ENCODE peak calls at places on chromosomes 11 and 22, in six cellular contexts. Y is DMS53; W is T-helper 1 cell; X is stromal cell of bone marrow; C is WTC11; B is stimulated activated CD8-positive, alpha-beta memory T cell treated with anti-CD3 and anti-CD28 coated beads, Interleukin-7, amount 100 ng/mL, for 1 hour. V is an unnamed sample.

GRCh38 chr11:117189941-117190544 is 9.1 kb upstream of the TAGLN start:
- DNase-seq in X (no peak), W (no peak), Y (no peak), B (no peak), C (no peak), V (peak; percentile 15)

GRCh38 chr11:107018274-107018901 is at the start of gene GUCY1A2:
- DNase-seq in Y (peak; percentile 86), C (peak; percentile 46), X (no peak), W (no peak), B (no peak), V (peak; percentile 77)

GRCh38 chr11:86978756-86979608 is 23.8 kb upstream of the FZD4 start:
- DNase-seq in W (no peak), C (no peak), X (no peak), Y (peak; percentile 79), B (no peak), V (no peak)

GRCh38 chr22:31917227-31917921 is 27.0 kb upstream of the YWHAH start:
- DNase-seq in X (no peak), B (no peak), Y (no peak), W (no peak), C (no peak), V (no peak)

GRCh38 chr11:83818349-83818748 is 532.2 kb upstream of the CCDC90B start:
- DNase-seq in C (no peak), W (no peak), X (no peak), B (no peak), Y (peak; percentile 35), V (no peak)

GRCh38 chr11:131662310-131662709 is 291.9 kb downstream of the NTM start:
- DNase-seq in B (no peak), W (no peak), C (no peak), Y (no peak), X (no peak), V (no peak)

GRCh38 chr11:95599959-95600586 is 189.5 kb downstream of the FAM76B start:
- DNase-seq in B (no peak), Y (no peak), C (no peak), W (no peak), X (no peak), V (no peak)

GRCh38 chr11:83819936-83820549 is 533.9 kb upstream of the CCDC90B start:
- DNase-seq in W (no peak), X (peak; percentile 67), C (no peak), Y (peak; percentile 89), B (no peak), V (peak; percentile 37)

GRCh38 chr11:28674432-28675076 is 566.4 kb downstream of the METTL15 start:
- DNase-seq in X (no peak), C (peak; percentile 56), B (no peak), W (no peak), Y (peak; percentile 4), V (peak; percentile 54)

GRCh38 chr22:37388538-37388937 is 38.7 kb downstream of the ELFN2 start:
- DNase-seq in Y (no peak), C (no peak), B (no peak), W (no peak), X (no peak), V (no peak)

GRCh38 chr11:122686106-122686505 is 30.6 kb downstream of the UBASH3B start:
- DNase-seq in B (no peak), W (no peak), X (no peak), C (no peak), Y (no peak), V (no peak)

GRCh38 chr11:34155759-34156062 is 50.3 kb downstream of the NAT10 start:
- DNase-seq in W (no peak), C (no peak), X (no peak), Y (no peak), B (no peak), V (no peak)

GRCh38 chr11:63505857-63506528 is at the start of gene LGALS12:
- DNase-seq in B (no peak), C (peak; percentile 26), Y (no peak), X (no peak), W (no peak), V (no peak)

GRCh38 chr22:47486569-47487312 is 724.3 kb downstream of the TBC1D22A start:
- DNase-seq in B (no peak), C (no peak), X (no peak), W (no peak), Y (no peak), V (no peak)